ENCODE peak calls at places on chromosomes 5 and 9, in four cellular contexts. U is stomach, L is HCT116, E is transverse colon. W is an unnamed sample.
A peak's percentile ranks its signal among the peaks of the same experiment; 100 is the strongest.

GRCh38 chr5:144004146-144004545 is 166.3 kb downstream of the YIPF5 start:
- DNase-seq in U (no peak), L (no peak), E (no peak), W (no peak)

GRCh38 chr9:129835128-129835859 is at the start of the genes C9orf78 and USP20:
- DNase-seq in U (peak; percentile 98), L (peak; percentile 88), E (peak; percentile 98), W (peak; percentile 96)

GRCh38 chr9:136052433-136052880 is 42.6 kb downstream of the NACC2 start:
- DNase-seq in U (peak; percentile 61), L (no peak), E (no peak), W (no peak)

GRCh38 chr9:110468950-110469349 is 110.6 kb downstream of the SVEP1 start:
- DNase-seq in U (no peak), L (no peak), E (no peak), W (no peak)

GRCh38 chr5:152271420-152271819 is 133.7 kb downstream of the NMUR2 start:
- DNase-seq in U (peak; percentile 27), L (peak; percentile 2), E (no peak), W (no peak)

GRCh38 chr5:124697912-124698690 is 48.3 kb downstream of the ZNF608 start:
- DNase-seq in U (no peak), L (no peak), E (no peak), W (no peak)

GRCh38 chr9:112811518-112811917 is 61.0 kb downstream of the SNX30 start:
- DNase-seq in U (no peak), L (no peak), E (no peak), W (no peak)

GRCh38 chr5:142551242-142552067 is 134.4 kb downstream of the FGF1 start:
- DNase-seq in U (no peak), L (no peak), E (no peak), W (no peak)

GRCh38 chr5:146538441-146538840 is 22.5 kb upstream of the GPR151 start:
- DNase-seq in U (no peak), L (no peak), E (no peak), W (no peak)

GRCh38 chr9:105281926-105282325 is 37.5 kb downstream of the SLC44A1 start:
- DNase-seq in U (no peak), L (no peak), E (no peak), W (no peak)

GRCh38 chr9:4277531-4277991 is 22.3 kb downstream of the GLIS3 start:
- DNase-seq in U (no peak), L (no peak), E (no peak), W (no peak)

GRCh38 chr5:15009420-15009819 is 137.8 kb upstream of the ANKH start:
- DNase-seq in U (no peak), L (peak; percentile 51), E (no peak), W (no peak)

GRCh38 chr9:68625559-68625958 is 79.5 kb upstream of the PIP5K1B start:
- DNase-seq in U (no peak), L (no peak), E (no peak), W (no peak)

GRCh38 chr9:26054600-26055516 is 376.6 kb upstream of the TUSC1 start:
- DNase-seq in U (no peak), L (no peak), E (no peak), W (no peak)

GRCh38 chr9:79637180-79637925 is 65.6 kb downstream of the TLE4 start:
- DNase-seq in U (no peak), L (no peak), E (no peak), W (no peak)

GRCh38 chr9:133457748-133458147 is 2.0 kb upstream of the CACFD1 start:
- DNase-seq in U (no peak), L (no peak), E (no peak), W (no peak)

GRCh38 chr5:74640450-74641013 is at the start of gene ENC1:
- DNase-seq in U (peak; percentile 88), L (peak; percentile 55), E (peak; percentile 87), W (peak; percentile 55)

GRCh38 chr5:142717582-142718215 is 31.8 kb upstream of the FGF1 start:
- DNase-seq in U (no peak), L (no peak), E (no peak), W (no peak)

GRCh38 chr9:3087697-3088096 is 243.8 kb upstream of the PUM3 start:
- DNase-seq in U (no peak), L (no peak), E (no peak), W (no peak)

GRCh38 chr9:93668261-93668871 is 92.0 kb downstream of the PHF2 start:
- DNase-seq in U (peak; percentile 21), L (no peak), E (peak; percentile 4), W (no peak)

GRCh38 chr5:90134892-90135291 is 274.7 kb downstream of the CETN3 start:
- DNase-seq in U (peak; percentile 38), L (no peak), E (peak; percentile 38), W (no peak)

GRCh38 chr9:136252846-136253245 is 7.2 kb upstream of the QSOX2 start:
- DNase-seq in U (no peak), L (no peak), E (no peak), W (no peak)

GRCh38 chr9:1100945-1101344 is 50.8 kb downstream of the DMRT2 start:
- DNase-seq in U (peak; percentile 56), L (no peak), E (peak; percentile 50), W (no peak)

GRCh38 chr5:30605693-30606268 is 587.7 kb upstream of the CDH6 start:
- DNase-seq in U (no peak), L (no peak), E (no peak), W (no peak)

GRCh38 chr5:110086658-110087388 is 397.1 kb downstream of the MAN2A1 start:
- DNase-seq in U (no peak), L (no peak), E (peak; percentile 11), W (no peak)

GRCh38 chr5:80960531-80961375 is 590 bp downstream of the RASGRF2 start:
- DNase-seq in U (no peak), L (no peak), E (peak; percentile 10), W (peak; percentile 17)

GRCh38 chr9:78566521-78566920 is 269.6 kb downstream of the PSAT1 start:
- DNase-seq in U (no peak), L (no peak), E (no peak), W (no peak)

GRCh38 chr5:80408475-80408875 is 611 bp downstream of the ZFYVE16 start:
- DNase-seq in U (peak; percentile 50), L (no peak), E (peak; percentile 69), W (no peak)

GRCh38 chr9:5947912-5948311 is 57.2 kb downstream of the MLANA start:
- DNase-seq in U (no peak), L (no peak), E (no peak), W (no peak)

GRCh38 chr9:124477211-124478013 is 27.2 kb downstream of the ADGRD2 start:
- DNase-seq in U (no peak), L (no peak), E (no peak), W (no peak)

GRCh38 chr9:34782372-34782771 is 72.4 kb upstream of the CCL21 start:
- DNase-seq in U (no peak), L (no peak), E (no peak), W (no peak)

GRCh38 chr9:133739408-133740280 is 1.5 kb upstream of the SARDH start:
- DNase-seq in U (no peak), L (no peak), E (no peak), W (no peak)

GRCh38 chr5:157266286-157267007 is 524 bp downstream of the CYFIP2 start:
- DNase-seq in U (peak; percentile 50), L (no peak), E (peak; percentile 66), W (peak; percentile 43)

GRCh38 chr9:133509179-133510083 is 15.3 kb downstream of the MYMK start:
- DNase-seq in U (peak; percentile 68), L (no peak), E (peak; percentile 70), W (no peak)

GRCh38 chr5:2700876-2701275 is 50.6 kb downstream of the IRX2 start:
- DNase-seq in U (no peak), L (no peak), E (no peak), W (no peak)

GRCh38 chr9:136022731-136023400 is 61.7 kb upstream of the UBAC1 start:
- DNase-seq in U (no peak), L (no peak), E (no peak), W (peak; percentile 14)

GRCh38 chr9:36575411-36575882 is 2.8 kb downstream of the MELK start:
- DNase-seq in U (no peak), L (no peak), E (no peak), W (no peak)

GRCh38 chr5:118405650-118406061 is 582.7 kb downstream of the DTWD2 start:
- DNase-seq in U (no peak), L (no peak), E (no peak), W (no peak)

GRCh38 chr9:132647355-132647754 is 22.4 kb downstream of the DDX31 start:
- DNase-seq in U (no peak), L (no peak), E (no peak), W (no peak)

GRCh38 chr9:120905794-120906248 is 20.8 kb downstream of the TRAF1 start:
- DNase-seq in U (no peak), L (no peak), E (no peak), W (no peak)

GRCh38 chr9:120902286-120902685 is 24.3 kb downstream of the TRAF1 start:
- DNase-seq in U (no peak), L (no peak), E (no peak), W (no peak)

GRCh38 chr9:120902824-120903608 is 23.6 kb downstream of the TRAF1 start:
- DNase-seq in U (no peak), L (no peak), E (no peak), W (no peak)

GRCh38 chr9:120904999-120905793 is 21.4 kb downstream of the TRAF1 start:
- DNase-seq in U (no peak), L (no peak), E (no peak), W (no peak)

GRCh38 chr9:120904061-120904998 is 22.3 kb downstream of the TRAF1 start:
- DNase-seq in U (no peak), L (no peak), E (peak; percentile 43), W (no peak)
- TF ChIP-seq POLR2AphosphoS5 in U (no peak), L (no peak), E (no peak), W (peak; percentile 70)

GRCh38 chr9:101957705-101958104 is 219.3 kb upstream of the GRIN3A start:
- DNase-seq in U (no peak), L (no peak), E (no peak), W (no peak)
- TF ChIP-seq POLR2A in U (no peak), L (no peak), E (no peak), W (no peak)

DNA sequence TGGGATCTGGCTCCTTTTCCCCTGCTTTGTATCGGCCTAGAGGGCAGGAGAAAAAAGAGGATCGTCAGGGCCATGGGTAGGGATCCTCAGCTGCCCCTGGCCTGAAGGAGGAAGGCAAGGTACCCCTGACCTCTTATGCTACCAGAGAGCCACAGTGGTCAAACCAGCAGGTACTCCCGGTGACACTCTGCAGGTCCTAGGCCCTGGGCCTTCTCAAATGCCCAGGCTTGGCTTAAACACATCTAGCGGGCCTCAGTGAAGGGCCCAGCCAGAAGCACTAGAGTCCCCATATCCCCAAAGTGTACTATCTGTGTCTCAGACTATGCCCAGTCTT is 3.5 kb downstream of the IRF1 start:
- DNase-seq in U (no peak), L (no peak), E (peak; percentile 6), W (no peak)
- TF ChIP-seq POLR2AphosphoS5 in U (no peak), L (no peak), E (no peak), W (no peak)

GRCh38 chr5:59130441-59130840 is 547.6 kb downstream of the RAB3C start:
- DNase-seq in U (no peak), L (no peak), E (no peak), W (no peak)
- TF ChIP-seq POLR2A in U (no peak), L (no peak), E (no peak), W (no peak)

GRCh38 chr9:72315089-72315509 is 49.9 kb downstream of the ZFAND5 start:
- DNase-seq in U (peak; percentile 74), L (no peak), E (peak; percentile 58), W (no peak)

GRCh38 chr9:72312563-72312962 is 52.4 kb downstream of the ZFAND5 start:
- DNase-seq in U (no peak), L (no peak), E (no peak), W (no peak)

GRCh38 chr9:72313507-72313906 is 51.5 kb downstream of the ZFAND5 start:
- DNase-seq in U (no peak), L (no peak), E (no peak), W (no peak)

GRCh38 chr9:72315510-72316287 is 49.3 kb downstream of the ZFAND5 start:
- DNase-seq in U (peak; percentile 81), L (no peak), E (peak; percentile 50), W (no peak)
- TF ChIP-seq POLR2AphosphoS5 in U (peak; percentile 90), L (no peak), E (peak; percentile 50), W (no peak)